ENCODE peak calls at places on chromosome 14, in six cellular contexts. One of them, this sample, is unnamed.

GRCh38 chr14:55206175-55206574 is 14.8 kb upstream of the DLGAP5 start:
- DNase-seq in fibroblast of villous mesenchyme: no peak
- DNase-seq in effector CD4-positive, alpha-beta T cell: no peak
- DNase-seq in heart right ventricle: no peak
- DNase-seq in A172: no peak
- DNase-seq in stimulated activated CD4-positive, alpha-beta T cell treated with anti-CD3 and anti-CD28 coated beads, Interleukin-1b, Interleukin-23, amount 100 ng/mL, for 1 hour: no peak
- DNase-seq in this sample: no peak

GRCh38 chr14:55909879-55910278 is 208.3 kb upstream of the PELI2 start:
- DNase-seq in A172: no peak
- DNase-seq in fibroblast of villous mesenchyme: no peak
- DNase-seq in effector CD4-positive, alpha-beta T cell: no peak
- DNase-seq in heart right ventricle: no peak
- DNase-seq in stimulated activated CD4-positive, alpha-beta T cell treated with anti-CD3 and anti-CD28 coated beads, Interleukin-1b, Interleukin-23, amount 100 ng/mL, for 1 hour: no peak
- DNase-seq in this sample: no peak

GRCh38 chr14:99619873-99620834 is 16.1 kb upstream of the CCDC85C start:
- DNase-seq in effector CD4-positive, alpha-beta T cell: no peak
- DNase-seq in A172: peak; percentile 82
- DNase-seq in stimulated activated CD4-positive, alpha-beta T cell treated with anti-CD3 and anti-CD28 coated beads, Interleukin-1b, Interleukin-23, amount 100 ng/mL, for 1 hour: no peak
- DNase-seq in heart right ventricle: no peak
- DNase-seq in fibroblast of villous mesenchyme: no peak
- DNase-seq in this sample: no peak

GRCh38 chr14:24146978-24147760 is at the start of gene RNF31:
- DNase-seq in A172: peak; percentile 96
- DNase-seq in heart right ventricle: peak; percentile 97
- DNase-seq in effector CD4-positive, alpha-beta T cell: peak; percentile 96
- DNase-seq in fibroblast of villous mesenchyme: peak; percentile 98
- DNase-seq in stimulated activated CD4-positive, alpha-beta T cell treated with anti-CD3 and anti-CD28 coated beads, Interleukin-1b, Interleukin-23, amount 100 ng/mL, for 1 hour: peak; percentile 93
- DNase-seq in this sample: peak; percentile 94

GRCh38 chr14:53956427-53957201 is at the start of gene BMP4:
- DNase-seq in fibroblast of villous mesenchyme: peak; percentile 83
- DNase-seq in heart right ventricle: peak; percentile 86
- DNase-seq in stimulated activated CD4-positive, alpha-beta T cell treated with anti-CD3 and anti-CD28 coated beads, Interleukin-1b, Interleukin-23, amount 100 ng/mL, for 1 hour: no peak
- DNase-seq in A172: no peak
- DNase-seq in effector CD4-positive, alpha-beta T cell: no peak
- DNase-seq in this sample: no peak

GRCh38 chr14:95307402-95308041 is 12.2 kb downstream of the CLMN start:
- DNase-seq in fibroblast of villous mesenchyme: peak; percentile 24
- DNase-seq in A172: no peak
- DNase-seq in effector CD4-positive, alpha-beta T cell: no peak
- DNase-seq in stimulated activated CD4-positive, alpha-beta T cell treated with anti-CD3 and anti-CD28 coated beads, Interleukin-1b, Interleukin-23, amount 100 ng/mL, for 1 hour: no peak
- DNase-seq in heart right ventricle: peak; percentile 34
- DNase-seq in this sample: no peak

GRCh38 chr14:34064349-34064748 is 113.5 kb upstream of the EGLN3 start:
- DNase-seq in fibroblast of villous mesenchyme: no peak
- DNase-seq in A172: no peak
- DNase-seq in heart right ventricle: no peak
- DNase-seq in stimulated activated CD4-positive, alpha-beta T cell treated with anti-CD3 and anti-CD28 coated beads, Interleukin-1b, Interleukin-23, amount 100 ng/mL, for 1 hour: no peak
- DNase-seq in effector CD4-positive, alpha-beta T cell: no peak
- DNase-seq in this sample: no peak

GRCh38 chr14:20609215-20610001 is 18.2 kb upstream of the RNASE12 start:
- DNase-seq in stimulated activated CD4-positive, alpha-beta T cell treated with anti-CD3 and anti-CD28 coated beads, Interleukin-1b, Interleukin-23, amount 100 ng/mL, for 1 hour: no peak
- DNase-seq in fibroblast of villous mesenchyme: peak; percentile 90
- DNase-seq in heart right ventricle: peak; percentile 28
- DNase-seq in effector CD4-positive, alpha-beta T cell: peak; percentile 58
- DNase-seq in A172: peak; percentile 74
- DNase-seq in this sample: peak; percentile 51

GRCh38 chr14:96509457-96510090 is 7.4 kb downstream of the PAPOLA start:
- DNase-seq in stimulated activated CD4-positive, alpha-beta T cell treated with anti-CD3 and anti-CD28 coated beads, Interleukin-1b, Interleukin-23, amount 100 ng/mL, for 1 hour: no peak
- DNase-seq in effector CD4-positive, alpha-beta T cell: no peak
- DNase-seq in heart right ventricle: no peak
- DNase-seq in A172: no peak
- DNase-seq in fibroblast of villous mesenchyme: no peak
- DNase-seq in this sample: no peak

GRCh38 chr14:60758875-60759274 is 24.3 kb downstream of the MNAT1 start:
- DNase-seq in A172: no peak
- DNase-seq in stimulated activated CD4-positive, alpha-beta T cell treated with anti-CD3 and anti-CD28 coated beads, Interleukin-1b, Interleukin-23, amount 100 ng/mL, for 1 hour: no peak
- DNase-seq in heart right ventricle: no peak
- DNase-seq in fibroblast of villous mesenchyme: peak; percentile 58
- DNase-seq in effector CD4-positive, alpha-beta T cell: no peak
- DNase-seq in this sample: no peak